ENCODE peak calls at places on chromosomes 16 and 17, in five cellular contexts. V is K562, U is HepG2, M is SK-N-SH, L is GM12878. S is an unnamed sample.

GRCh38 chr16:72111653-72112451 is 18.2 kb downstream of the DHX38 start:
- DNase-seq in V (peak; percentile 54), U (no peak), M (no peak), L (no peak), S (no peak)

GRCh38 chr16:56277040-56277439 is 85.8 kb downstream of the GNAO1 start:
- DNase-seq in V (no peak), U (peak; percentile 16), M (peak; percentile 55), L (no peak), S (no peak)

GRCh38 chr17:15334266-15334665 is 7.1 kb downstream of the TEKT3 start:
- DNase-seq in V (no peak), U (no peak), M (no peak), L (no peak), S (no peak)

GRCh38 chr17:32912218-32912897 is 15.6 kb upstream of the TMEM98 start:
- DNase-seq in V (peak; percentile 86), U (peak; percentile 84), M (no peak), L (no peak), S (peak; percentile 88)

GRCh38 chr17:56594528-56595418 is 1.3 kb downstream of the NOG start:
- DNase-seq in V (no peak), U (no peak), M (no peak), L (no peak), S (peak; percentile 15)

GRCh38 chr17:35119370-35120185 is at the start of gene RAD51D:
- DNase-seq in V (peak; percentile 89), U (peak; percentile 60), M (peak; percentile 95), L (peak; percentile 33), S (peak; percentile 85)

GRCh38 chr16:84117482-84117843 is 721 bp upstream of the MBTPS1 start:
- DNase-seq in V (peak; percentile 36), U (no peak), M (peak; percentile 57), L (no peak), S (no peak)

GRCh38 chr17:62818491-62818890 is 10.4 kb upstream of the MARCHF10 start:
- DNase-seq in V (no peak), U (no peak), M (no peak), L (no peak), S (no peak)

GRCh38 chr17:76385892-76386786 is 1.7 kb downstream of the SPHK1 start:
- DNase-seq in V (peak; percentile 93), U (peak; percentile 85), M (peak; percentile 96), L (no peak), S (peak; percentile 85)

GRCh38 chr16:11583171-11583570 is 3.5 kb downstream of the LITAF start:
- DNase-seq in V (no peak), U (no peak), M (no peak), L (no peak), S (no peak)

GRCh38 chr17:55238931-55239297 is 25.8 kb upstream of the HLF start:
- DNase-seq in V (peak; percentile 41), U (peak; percentile 44), M (peak; percentile 55), L (no peak), S (peak; percentile 26)

GRCh38 chr16:20610192-20610891 is 34.2 kb upstream of the ACSM2B start:
- DNase-seq in V (no peak), U (peak; percentile 27), M (no peak), L (no peak), S (no peak)

GRCh38 chr17:29933379-29933778 is 3.4 kb upstream of the SSH2 start:
- DNase-seq in V (no peak), U (peak; percentile 52), M (no peak), L (no peak), S (peak; percentile 85)

GRCh38 chr17:4560837-4561241 is 462 bp upstream of the GGT6 start:
- DNase-seq in V (no peak), U (peak; percentile 27), M (no peak), L (no peak), S (peak; percentile 61)

GRCh38 chr17:4947010-4947410 is 1.3 kb downstream of the PFN1 start:
- DNase-seq in V (no peak), U (no peak), M (no peak), L (no peak), S (no peak)

DNA sequence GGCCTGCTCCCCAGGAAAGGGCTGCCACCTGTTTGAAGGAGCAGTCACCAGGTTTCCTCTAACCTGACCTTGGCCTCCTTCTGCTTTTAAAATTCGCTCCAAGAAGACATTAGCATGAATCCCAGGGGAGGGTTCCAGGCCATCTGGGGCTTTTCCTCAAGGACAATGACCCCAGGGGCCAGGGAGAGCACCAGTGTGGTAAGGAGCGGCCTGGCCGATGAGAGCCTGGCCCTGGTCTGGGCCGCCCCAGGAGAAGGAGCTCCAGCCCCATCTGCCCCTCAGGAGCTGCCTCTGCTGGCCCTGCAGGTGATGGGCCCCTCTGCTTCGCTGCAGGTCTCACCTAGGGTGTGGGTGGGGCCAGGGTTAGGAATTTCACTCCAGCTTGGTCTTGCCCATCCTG is 209.2 kb upstream of the TNRC6C start:
- DNase-seq in V (no peak), U (no peak), M (no peak), L (no peak), S (no peak)
- TF ChIP-seq JUND in V (no peak), U (no peak), M (no peak), L (no peak), S (no peak)

GRCh38 chr17:82281076-82281475 is 7.6 kb upstream of the CSNK1D start:
- DNase-seq in V (no peak), U (no peak), M (no peak), L (no peak), S (no peak)
- TF ChIP-seq JUND in V (no peak), U (no peak), M (no peak), L (no peak), S (no peak)

DNA sequence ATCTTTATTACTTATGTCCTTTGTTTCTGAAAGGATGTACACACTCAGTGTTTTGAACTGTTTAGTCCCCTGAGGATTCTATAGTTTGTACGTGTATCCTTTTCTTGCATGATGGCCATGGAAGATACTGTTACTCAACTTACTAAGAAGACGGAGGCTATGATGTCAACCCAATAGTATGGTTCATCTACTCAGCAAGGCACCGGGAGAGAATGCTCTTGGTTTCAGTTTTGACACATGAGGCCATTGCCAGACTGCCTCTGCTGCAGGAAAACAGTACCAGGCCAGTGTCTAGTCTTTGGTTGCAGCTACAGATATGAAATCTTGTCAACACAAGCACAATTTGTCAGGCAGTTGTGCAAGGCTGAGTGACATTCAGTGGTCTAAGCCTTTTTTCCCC is 134.5 kb downstream of the MRTFB start:
- DNase-seq in V (no peak), U (no peak), M (no peak), L (no peak), S (no peak)
- TF ChIP-seq JUND in V (no peak), U (no peak), M (no peak), L (no peak), S (no peak)

DNA sequence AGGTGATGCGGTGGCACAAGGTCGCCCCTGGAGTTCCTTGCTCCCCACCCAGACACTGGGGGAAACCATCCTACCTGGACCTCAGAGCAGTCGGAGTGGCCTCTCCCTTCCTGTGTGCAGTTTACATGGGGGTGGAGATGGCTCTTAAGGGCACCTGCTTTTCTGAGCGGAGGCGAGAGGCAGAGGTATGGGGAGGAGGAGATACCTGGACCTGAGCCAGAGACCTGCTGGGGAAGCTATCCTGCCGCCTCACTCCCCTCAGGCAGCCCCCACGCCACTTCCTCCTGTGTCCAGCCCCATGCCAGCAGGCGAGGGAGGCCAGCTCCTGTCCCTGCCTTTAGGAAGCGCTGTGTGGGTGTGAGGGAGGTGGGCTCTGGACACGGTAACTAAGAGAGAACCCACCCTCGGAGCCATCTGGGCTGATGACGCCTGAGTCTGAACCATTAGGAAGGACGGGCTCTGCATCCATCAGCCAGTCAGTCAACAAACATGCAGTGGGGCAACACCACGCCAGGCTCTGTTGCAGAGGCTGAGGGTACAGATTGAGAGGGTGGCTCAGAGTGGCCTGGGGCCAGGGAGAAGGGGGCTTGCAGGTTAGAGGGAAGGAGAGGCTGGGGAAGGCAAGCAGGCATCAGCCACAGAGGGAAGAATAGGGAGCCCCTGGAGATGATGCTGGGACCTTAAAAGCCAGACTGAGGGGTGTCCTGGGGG is 1.2 kb downstream of the CORO1A start:
- DNase-seq in V (peak; percentile 17), U (no peak), M (peak; percentile 67), L (peak; percentile 28), S (no peak)
- TF ChIP-seq JUND in V (no peak), U (no peak), M (no peak), L (no peak), S (no peak)

GRCh38 chr17:61533797-61534196 is 57.2 kb downstream of the NACA2 start:
- DNase-seq in V (no peak), U (no peak), M (no peak), L (no peak), S (no peak)

GRCh38 chr17:61536417-61536955 is 54.5 kb downstream of the NACA2 start:
- DNase-seq in V (no peak), U (no peak), M (no peak), L (no peak), S (no peak)

GRCh38 chr17:61538480-61538879 is 52.5 kb downstream of the NACA2 start:
- DNase-seq in V (no peak), U (no peak), M (no peak), L (no peak), S (no peak)

GRCh38 chr17:61534414-61534813 is 56.6 kb downstream of the NACA2 start:
- DNase-seq in V (no peak), U (no peak), M (no peak), L (no peak), S (no peak)

GRCh38 chr17:61537264-61537771 is 53.7 kb downstream of the NACA2 start:
- DNase-seq in V (no peak), U (no peak), M (no peak), L (no peak), S (no peak)
- TF ChIP-seq JUND in V (no peak), U (no peak), M (no peak), L (no peak), S (no peak)

GRCh38 chr17:79667746-79668145 is 56.9 kb upstream of the RBFOX3 start:
- DNase-seq in V (no peak), U (no peak), M (no peak), L (no peak), S (no peak)
- TF ChIP-seq JUND in V (no peak), U (no peak), M (no peak), L (no peak), S (no peak)